ENCODE peak calls at places on chromosomes 11 and 22, in eight cellular contexts. One of them, this sample, is unnamed.

GRCh38 chr11:133692371-133692770 is 152.9 kb downstream of the SPATA19 start:
- DNase-seq in AG04450: no peak
- DNase-seq in ascending aorta: no peak
- DNase-seq in thoracic aorta: no peak
- DNase-seq in neural progenitor cell: no peak
- DNase-seq in body of pancreas: no peak
- DNase-seq in esophagus squamous epithelium: no peak
- DNase-seq in testis: no peak
- DNase-seq in this sample: no peak

GRCh38 chr11:20127671-20128527 is 32.4 kb downstream of the DBX1 start:
- DNase-seq in testis: peak; percentile 84
- DNase-seq in body of pancreas: peak; percentile 82
- DNase-seq in ascending aorta: no peak
- DNase-seq in esophagus squamous epithelium: no peak
- DNase-seq in thoracic aorta: no peak
- DNase-seq in AG04450: peak; percentile 48
- DNase-seq in neural progenitor cell: peak; percentile 88
- DNase-seq in this sample: peak; percentile 64

GRCh38 chr11:11989774-11990744 is 18.4 kb downstream of the DKK3 start:
- DNase-seq in ascending aorta: no peak
- DNase-seq in testis: peak; percentile 67
- DNase-seq in esophagus squamous epithelium: no peak
- DNase-seq in thoracic aorta: no peak
- DNase-seq in body of pancreas: no peak
- DNase-seq in neural progenitor cell: no peak
- DNase-seq in AG04450: no peak
- DNase-seq in this sample: no peak

GRCh38 chr11:130633466-130633865 is 185.0 kb downstream of the ADAMTS15 start:
- DNase-seq in neural progenitor cell: no peak
- DNase-seq in ascending aorta: no peak
- DNase-seq in thoracic aorta: no peak
- DNase-seq in testis: no peak
- DNase-seq in esophagus squamous epithelium: no peak
- DNase-seq in body of pancreas: no peak
- DNase-seq in AG04450: no peak
- DNase-seq in this sample: no peak

GRCh38 chr22:39520054-39520873 is at the start of gene ATF4:
- DNase-seq in body of pancreas: peak; percentile 99
- DNase-seq in thoracic aorta: peak; percentile 96
- DNase-seq in ascending aorta: peak; percentile 95
- DNase-seq in AG04450: peak; percentile 99
- DNase-seq in esophagus squamous epithelium: peak; percentile 94
- DNase-seq in neural progenitor cell: peak; percentile 99
- DNase-seq in testis: peak; percentile 99
- DNase-seq in this sample: peak; percentile 99

GRCh38 chr11:86696004-86696403 is 23.6 kb upstream of the ME3 start:
- DNase-seq in body of pancreas: no peak
- DNase-seq in ascending aorta: no peak
- DNase-seq in testis: no peak
- DNase-seq in AG04450: peak; percentile 73
- DNase-seq in esophagus squamous epithelium: no peak
- DNase-seq in neural progenitor cell: no peak
- DNase-seq in thoracic aorta: no peak
- DNase-seq in this sample: peak; percentile 70

GRCh38 chr11:93686812-93687211 is 25.3 kb downstream of the CEP295 start:
- DNase-seq in thoracic aorta: no peak
- DNase-seq in ascending aorta: no peak
- DNase-seq in esophagus squamous epithelium: no peak
- DNase-seq in AG04450: no peak
- DNase-seq in neural progenitor cell: no peak
- DNase-seq in body of pancreas: no peak
- DNase-seq in testis: no peak
- DNase-seq in this sample: no peak

GRCh38 chr11:118889796-118890195 is 6.1 kb downstream of the CXCR5 start:
- DNase-seq in AG04450: no peak
- DNase-seq in body of pancreas: peak; percentile 90
- DNase-seq in thoracic aorta: peak; percentile 81
- DNase-seq in ascending aorta: peak; percentile 74
- DNase-seq in esophagus squamous epithelium: no peak
- DNase-seq in neural progenitor cell: no peak
- DNase-seq in testis: peak; percentile 71
- DNase-seq in this sample: peak; percentile 47

GRCh38 chr11:58580311-58580710 is 1.4 kb downstream of the ZFP91 start:
- DNase-seq in AG04450: no peak
- DNase-seq in testis: no peak
- DNase-seq in ascending aorta: no peak
- DNase-seq in neural progenitor cell: no peak
- DNase-seq in body of pancreas: no peak
- DNase-seq in thoracic aorta: no peak
- DNase-seq in esophagus squamous epithelium: no peak
- DNase-seq in this sample: no peak

GRCh38 chr22:41290262-41291221 is 4.6 kb upstream of the RANGAP1 start:
- DNase-seq in ascending aorta: no peak
- DNase-seq in thoracic aorta: no peak
- DNase-seq in AG04450: peak; percentile 72
- DNase-seq in neural progenitor cell: peak; percentile 52
- DNase-seq in testis: no peak
- DNase-seq in esophagus squamous epithelium: no peak
- DNase-seq in body of pancreas: peak; percentile 43
- DNase-seq in this sample: peak; percentile 57

GRCh38 chr11:17979770-17980371 is 33.0 kb downstream of the SERGEF start:
- DNase-seq in testis: peak; percentile 38
- DNase-seq in ascending aorta: no peak
- DNase-seq in esophagus squamous epithelium: no peak
- DNase-seq in thoracic aorta: no peak
- DNase-seq in AG04450: no peak
- DNase-seq in body of pancreas: peak; percentile 29
- DNase-seq in neural progenitor cell: peak; percentile 54
- DNase-seq in this sample: no peak

GRCh38 chr11:104968365-104968855 is at the start of gene CASP4:
- DNase-seq in esophagus squamous epithelium: no peak
- DNase-seq in thoracic aorta: peak; percentile 3
- DNase-seq in body of pancreas: peak; percentile 23
- DNase-seq in AG04450: peak; percentile 27
- DNase-seq in neural progenitor cell: no peak
- DNase-seq in ascending aorta: no peak
- DNase-seq in testis: no peak
- DNase-seq in this sample: peak; percentile 32
- H3K4me3 ChIP-seq in esophagus squamous epithelium: peak within 1 kb of the TSS; percentile 44
- H3K4me3 ChIP-seq in thoracic aorta: peak within 1 kb of the TSS; percentile 77
- H3K4me3 ChIP-seq in body of pancreas: peak within 1 kb of the TSS; percentile 40
- H3K4me3 ChIP-seq in AG04450: peak within 1 kb of the TSS; percentile 59
- H3K4me3 ChIP-seq in neural progenitor cell: no peak within 1 kb of the TSS
- H3K4me3 ChIP-seq in ascending aorta: peak within 1 kb of the TSS; percentile 71
- H3K4me3 ChIP-seq in testis: peak within 1 kb of the TSS; percentile 61
- H3K4me3 ChIP-seq in this sample: peak within 1 kb of the TSS; percentile 48

GRCh38 chr11:44313701-44314489 is 4.0 kb upstream of the ALX4 start:
- DNase-seq in thoracic aorta: no peak
- DNase-seq in body of pancreas: no peak
- DNase-seq in esophagus squamous epithelium: no peak
- DNase-seq in testis: no peak
- DNase-seq in AG04450: no peak
- DNase-seq in neural progenitor cell: no peak
- DNase-seq in ascending aorta: no peak
- DNase-seq in this sample: no peak

GRCh38 chr11:44318369-44318768 is 8.4 kb upstream of the ALX4 start:
- DNase-seq in esophagus squamous epithelium: no peak
- DNase-seq in neural progenitor cell: no peak
- DNase-seq in body of pancreas: no peak
- DNase-seq in ascending aorta: no peak
- DNase-seq in testis: no peak
- DNase-seq in thoracic aorta: no peak
- DNase-seq in AG04450: no peak
- DNase-seq in this sample: no peak

GRCh38 chr11:44316388-44317240 is 6.7 kb upstream of the ALX4 start:
- DNase-seq in neural progenitor cell: peak; percentile 73
- DNase-seq in ascending aorta: no peak
- DNase-seq in testis: no peak
- DNase-seq in AG04450: no peak
- DNase-seq in body of pancreas: no peak
- DNase-seq in esophagus squamous epithelium: no peak
- DNase-seq in thoracic aorta: no peak
- DNase-seq in this sample: no peak

GRCh38 chr11:44314733-44315132 is 4.8 kb upstream of the ALX4 start:
- DNase-seq in thoracic aorta: no peak
- DNase-seq in neural progenitor cell: no peak
- DNase-seq in esophagus squamous epithelium: no peak
- DNase-seq in ascending aorta: no peak
- DNase-seq in AG04450: no peak
- DNase-seq in testis: no peak
- DNase-seq in body of pancreas: no peak
- DNase-seq in this sample: no peak

GRCh38 chr11:44315947-44316387 is 6.0 kb upstream of the ALX4 start:
- DNase-seq in thoracic aorta: no peak
- DNase-seq in neural progenitor cell: peak; percentile 74
- DNase-seq in ascending aorta: no peak
- DNase-seq in body of pancreas: no peak
- DNase-seq in testis: no peak
- DNase-seq in esophagus squamous epithelium: no peak
- DNase-seq in AG04450: no peak
- DNase-seq in this sample: peak; percentile 10
- H3K27me3 ChIP-seq in thoracic aorta: peaks cover 19% of the 10 kb centered on the region
- H3K27me3 ChIP-seq in neural progenitor cell: peaks cover 100% of the 10 kb centered on the region
- H3K27me3 ChIP-seq in ascending aorta: peaks cover 36% of the 10 kb centered on the region
- H3K27me3 ChIP-seq in body of pancreas: no peaks in the 10 kb centered on the region
- H3K27me3 ChIP-seq in testis: no peaks in the 10 kb centered on the region
- H3K27me3 ChIP-seq in esophagus squamous epithelium: peaks cover 85% of the 10 kb centered on the region
- H3K27me3 ChIP-seq in AG04450: peaks cover 98% of the 10 kb centered on the region
- H3K27me3 ChIP-seq in this sample: peaks cover 91% of the 10 kb centered on the region

GRCh38 chr22:49825436-49825835 is 2.2 kb downstream of the BRD1 start:
- DNase-seq in body of pancreas: no peak
- DNase-seq in testis: no peak
- DNase-seq in esophagus squamous epithelium: no peak
- DNase-seq in AG04450: no peak
- DNase-seq in ascending aorta: no peak
- DNase-seq in thoracic aorta: no peak
- DNase-seq in neural progenitor cell: no peak
- DNase-seq in this sample: peak; percentile 18
- H3K4me3 ChIP-seq in body of pancreas: no peak overlapping the region
- H3K4me3 ChIP-seq in testis: no peak overlapping the region
- H3K4me3 ChIP-seq in esophagus squamous epithelium: peak overlapping the region; percentile 85
- H3K4me3 ChIP-seq in AG04450: peak overlapping the region; percentile 80
- H3K4me3 ChIP-seq in ascending aorta: peak overlapping the region; percentile 91
- H3K4me3 ChIP-seq in thoracic aorta: peak overlapping the region; percentile 82
- H3K4me3 ChIP-seq in neural progenitor cell: peak overlapping the region; percentile 4
- H3K4me3 ChIP-seq in this sample: peak overlapping the region; percentile 74

GRCh38 chr22:26986884-26987283 is 329.5 kb downstream of the MIAT start:
- DNase-seq in testis: no peak
- DNase-seq in esophagus squamous epithelium: no peak
- DNase-seq in neural progenitor cell: peak; percentile 18
- DNase-seq in ascending aorta: no peak
- DNase-seq in thoracic aorta: no peak
- DNase-seq in AG04450: no peak
- DNase-seq in body of pancreas: no peak
- DNase-seq in this sample: no peak
- H3K27me3 ChIP-seq in testis: no peaks in the 10 kb centered on the region
- H3K27me3 ChIP-seq in esophagus squamous epithelium: no peaks in the 10 kb centered on the region
- H3K27me3 ChIP-seq in neural progenitor cell: no peaks in the 10 kb centered on the region
- H3K27me3 ChIP-seq in ascending aorta: no peaks in the 10 kb centered on the region
- H3K27me3 ChIP-seq in thoracic aorta: no peaks in the 10 kb centered on the region
- H3K27me3 ChIP-seq in AG04450: peaks cover 26% of the 10 kb centered on the region
- H3K27me3 ChIP-seq in body of pancreas: no peaks in the 10 kb centered on the region
- H3K27me3 ChIP-seq in this sample: peaks cover 24% of the 10 kb centered on the region

DNA sequence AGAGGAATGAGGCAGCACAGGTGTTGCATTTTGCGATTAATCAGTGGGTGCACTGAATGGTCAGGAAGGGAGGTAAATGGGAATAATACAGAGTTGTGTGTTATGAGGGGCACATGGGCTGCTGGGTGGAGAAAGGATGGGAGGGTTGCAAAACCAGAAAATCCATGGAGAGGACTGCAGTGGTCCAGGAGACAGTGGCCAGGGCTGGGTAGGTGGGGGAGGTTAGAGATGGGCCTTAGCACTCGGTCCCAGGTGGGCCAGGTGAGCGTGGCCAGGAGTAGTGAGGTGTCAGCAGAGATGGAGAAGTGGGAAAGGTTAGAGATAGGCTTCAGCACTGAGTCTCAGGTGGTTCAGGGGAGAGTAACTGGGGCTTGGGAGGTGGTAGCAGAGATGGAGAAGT is 399.1 kb upstream of the LARGE1 start:
- DNase-seq in testis: no peak
- DNase-seq in thoracic aorta: no peak
- DNase-seq in AG04450: no peak
- DNase-seq in neural progenitor cell: no peak
- DNase-seq in body of pancreas: no peak
- DNase-seq in ascending aorta: no peak
- DNase-seq in esophagus squamous epithelium: no peak
- DNase-seq in this sample: no peak
- H3K4me3 ChIP-seq in testis: no peak overlapping the region
- H3K4me3 ChIP-seq in thoracic aorta: no peak overlapping the region
- H3K4me3 ChIP-seq in AG04450: no peak overlapping the region
- H3K4me3 ChIP-seq in neural progenitor cell: no peak overlapping the region
- H3K4me3 ChIP-seq in body of pancreas: no peak overlapping the region
- H3K4me3 ChIP-seq in ascending aorta: no peak overlapping the region
- H3K4me3 ChIP-seq in esophagus squamous epithelium: no peak overlapping the region
- H3K4me3 ChIP-seq in this sample: no peak overlapping the region

DNA sequence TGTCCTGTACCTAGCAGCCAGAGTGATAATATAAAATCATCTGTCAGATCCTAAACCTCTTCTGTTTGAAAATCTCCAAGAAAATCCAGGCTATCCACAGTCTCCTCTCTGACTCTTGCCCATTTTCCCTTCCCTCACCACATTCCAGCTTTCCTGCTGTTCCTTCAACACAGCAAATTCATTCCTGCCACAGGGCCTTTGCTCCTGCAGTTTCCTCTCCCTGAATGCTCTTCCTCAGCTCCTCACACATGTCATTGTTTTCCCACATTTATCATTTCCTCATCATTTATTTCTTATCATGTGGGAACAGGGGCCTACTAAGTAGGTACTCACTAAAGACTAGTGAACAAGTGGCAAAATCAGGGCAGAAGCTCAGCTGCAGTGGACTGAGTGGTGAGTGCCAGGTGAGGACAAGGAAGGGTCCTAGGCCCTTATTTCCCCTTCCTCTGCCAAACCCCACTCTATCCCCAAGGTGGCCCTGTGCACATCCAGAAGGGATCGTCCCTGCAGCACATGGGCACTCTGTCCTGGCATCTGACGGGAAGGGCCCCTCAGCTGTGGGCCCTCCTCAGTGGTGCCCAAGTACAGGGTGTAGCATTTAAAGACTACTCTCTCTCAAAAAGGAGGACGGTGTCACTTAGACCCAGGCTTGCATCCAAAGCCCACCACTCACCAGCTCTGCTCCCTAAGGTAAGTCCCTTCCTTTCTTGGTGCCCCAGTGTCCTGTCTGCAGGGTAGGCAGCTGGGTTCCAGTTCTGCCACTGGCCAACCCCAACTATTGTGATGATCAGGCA is 2.0 kb downstream of the LRRC32 start:
- DNase-seq in AG04450: no peak
- DNase-seq in body of pancreas: no peak
- DNase-seq in testis: no peak
- DNase-seq in esophagus squamous epithelium: no peak
- DNase-seq in neural progenitor cell: no peak
- DNase-seq in ascending aorta: no peak
- DNase-seq in thoracic aorta: no peak
- DNase-seq in this sample: no peak
- H3K27me3 ChIP-seq in AG04450: no peaks in the 10 kb centered on the region
- H3K27me3 ChIP-seq in body of pancreas: no peaks in the 10 kb centered on the region
- H3K27me3 ChIP-seq in testis: no peaks in the 10 kb centered on the region
- H3K27me3 ChIP-seq in esophagus squamous epithelium: no peaks in the 10 kb centered on the region
- H3K27me3 ChIP-seq in neural progenitor cell: peaks cover 36% of the 10 kb centered on the region
- H3K27me3 ChIP-seq in ascending aorta: no peaks in the 10 kb centered on the region
- H3K27me3 ChIP-seq in thoracic aorta: no peaks in the 10 kb centered on the region
- H3K27me3 ChIP-seq in this sample: no peaks in the 10 kb centered on the region